ENCODE peak calls at places on chromosome 21, in seven cellular contexts. One of them, this sample, is unnamed.
A peak's percentile ranks its signal among the peaks of the same experiment; 100 is the strongest.

GRCh38 chr21:25963186-25963585 is 207.4 kb downstream of the APP start:
- DNase-seq in upper lobe of right lung: no peak
- DNase-seq in ovary: no peak
- DNase-seq in cardiac muscle cell: no peak
- DNase-seq in mammary epithelial cell: peak; percentile 80
- DNase-seq in PC-9: peak; percentile 87
- DNase-seq in body of pancreas: no peak
- DNase-seq in this sample: no peak

GRCh38 chr21:28333455-28334108 is 659.1 kb downstream of the LTN1 start:
- DNase-seq in upper lobe of right lung: no peak
- DNase-seq in ovary: no peak
- DNase-seq in cardiac muscle cell: no peak
- DNase-seq in mammary epithelial cell: peak; percentile 14
- DNase-seq in PC-9: no peak
- DNase-seq in body of pancreas: no peak
- DNase-seq in this sample: no peak

GRCh38 chr21:29521872-29522271 is 223.2 kb downstream of the BACH1 start:
- DNase-seq in upper lobe of right lung: no peak
- DNase-seq in ovary: no peak
- DNase-seq in cardiac muscle cell: no peak
- DNase-seq in mammary epithelial cell: peak; percentile 52
- DNase-seq in PC-9: no peak
- DNase-seq in body of pancreas: no peak
- DNase-seq in this sample: no peak

GRCh38 chr21:34693192-34693810 is 24.5 kb downstream of the CLIC6 start:
- DNase-seq in upper lobe of right lung: no peak
- DNase-seq in ovary: no peak
- DNase-seq in cardiac muscle cell: peak; percentile 69
- DNase-seq in mammary epithelial cell: peak; percentile 39
- DNase-seq in PC-9: peak; percentile 39
- DNase-seq in body of pancreas: peak; percentile 53
- DNase-seq in this sample: no peak

GRCh38 chr21:15121097-15121654 is 56.4 kb upstream of the NRIP1 start:
- DNase-seq in upper lobe of right lung: no peak
- DNase-seq in ovary: no peak
- DNase-seq in cardiac muscle cell: no peak
- DNase-seq in mammary epithelial cell: no peak
- DNase-seq in PC-9: no peak
- DNase-seq in body of pancreas: no peak
- DNase-seq in this sample: no peak

GRCh38 chr21:39348355-39349210 is at the start of gene HMGN1:
- DNase-seq in upper lobe of right lung: peak; percentile 95
- DNase-seq in ovary: peak; percentile 90
- DNase-seq in cardiac muscle cell: peak; percentile 93
- DNase-seq in mammary epithelial cell: peak; percentile 88
- DNase-seq in PC-9: peak; percentile 58
- DNase-seq in body of pancreas: peak; percentile 90
- DNase-seq in this sample: peak; percentile 87

GRCh38 chr21:17828223-17828622 is 9.1 kb upstream of the C21orf91 start:
- DNase-seq in upper lobe of right lung: no peak
- DNase-seq in ovary: no peak
- DNase-seq in cardiac muscle cell: no peak
- DNase-seq in mammary epithelial cell: peak; percentile 52
- DNase-seq in PC-9: no peak
- DNase-seq in body of pancreas: no peak
- DNase-seq in this sample: no peak

GRCh38 chr21:20662523-20662922 is 335.7 kb upstream of the NCAM2 start:
- DNase-seq in upper lobe of right lung: no peak
- DNase-seq in ovary: no peak
- DNase-seq in cardiac muscle cell: no peak
- DNase-seq in mammary epithelial cell: no peak
- DNase-seq in PC-9: no peak
- DNase-seq in body of pancreas: no peak
- DNase-seq in this sample: no peak

GRCh38 chr21:14889080-14889805 is 175.6 kb downstream of the NRIP1 start:
- DNase-seq in upper lobe of right lung: no peak
- DNase-seq in ovary: no peak
- DNase-seq in cardiac muscle cell: no peak
- DNase-seq in mammary epithelial cell: peak; percentile 69
- DNase-seq in PC-9: no peak
- DNase-seq in body of pancreas: no peak
- DNase-seq in this sample: no peak

DNA sequence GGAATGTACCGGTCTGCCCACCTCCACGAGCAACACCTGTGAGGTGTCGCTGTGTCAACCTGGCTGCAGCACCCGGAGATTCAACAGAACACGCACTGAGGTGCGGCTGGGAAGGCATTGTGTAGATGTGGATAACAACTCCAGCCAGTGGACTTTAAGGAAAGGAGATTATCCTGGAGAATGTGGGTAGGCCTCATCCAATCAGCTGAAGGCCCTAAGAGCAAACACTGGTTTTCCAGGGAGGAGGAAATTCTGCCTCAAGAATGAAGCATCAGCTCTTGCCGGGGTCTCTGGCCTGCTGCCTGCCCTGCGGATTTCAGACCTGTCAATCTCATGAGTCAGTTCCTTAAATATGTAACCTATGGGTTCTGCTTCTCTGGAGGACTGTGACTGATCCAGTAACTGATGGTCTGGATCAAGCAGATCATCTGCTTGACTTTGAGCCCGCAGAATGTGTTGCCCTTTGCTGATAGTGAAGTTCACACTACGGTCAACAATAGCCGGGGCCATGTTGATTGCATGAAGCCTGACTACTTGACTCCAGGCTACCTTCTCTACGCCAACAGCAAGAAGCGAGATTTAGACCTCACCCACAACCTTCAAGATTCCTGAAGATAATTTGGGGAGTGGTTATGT is 15.9 kb upstream of the PRDM15 start:
- DNase-seq in upper lobe of right lung: no peak
- DNase-seq in ovary: no peak
- DNase-seq in cardiac muscle cell: no peak
- DNase-seq in mammary epithelial cell: no peak
- DNase-seq in PC-9: no peak
- DNase-seq in body of pancreas: no peak
- DNase-seq in this sample: no peak
- H3K27ac ChIP-seq in upper lobe of right lung: no peak overlapping the region
- H3K27ac ChIP-seq in ovary: no peak overlapping the region
- H3K27ac ChIP-seq in cardiac muscle cell: no peak overlapping the region
- H3K27ac ChIP-seq in mammary epithelial cell: no peak overlapping the region
- H3K27ac ChIP-seq in PC-9: no peak overlapping the region
- H3K27ac ChIP-seq in body of pancreas: no peak overlapping the region
- H3K27ac ChIP-seq in this sample: no peak overlapping the region

GRCh38 chr21:31337086-31337485 is 7.0 kb downstream of the TIAM1 start:
- DNase-seq in upper lobe of right lung: no peak
- DNase-seq in ovary: no peak
- DNase-seq in cardiac muscle cell: no peak
- DNase-seq in mammary epithelial cell: no peak
- DNase-seq in PC-9: no peak
- DNase-seq in body of pancreas: no peak
- DNase-seq in this sample: no peak

GRCh38 chr21:31338892-31339368 is 5.1 kb downstream of the TIAM1 start:
- DNase-seq in upper lobe of right lung: no peak
- DNase-seq in ovary: no peak
- DNase-seq in cardiac muscle cell: no peak
- DNase-seq in mammary epithelial cell: no peak
- DNase-seq in PC-9: no peak
- DNase-seq in body of pancreas: no peak
- DNase-seq in this sample: no peak

GRCh38 chr21:31336739-31337040 is 7.4 kb downstream of the TIAM1 start:
- DNase-seq in upper lobe of right lung: no peak
- DNase-seq in ovary: no peak
- DNase-seq in cardiac muscle cell: no peak
- DNase-seq in mammary epithelial cell: no peak
- DNase-seq in PC-9: no peak
- DNase-seq in body of pancreas: no peak
- DNase-seq in this sample: no peak

GRCh38 chr21:31339736-31340135 is 4.3 kb downstream of the TIAM1 start:
- DNase-seq in upper lobe of right lung: no peak
- DNase-seq in ovary: no peak
- DNase-seq in cardiac muscle cell: no peak
- DNase-seq in mammary epithelial cell: no peak
- DNase-seq in PC-9: no peak
- DNase-seq in body of pancreas: no peak
- DNase-seq in this sample: no peak

GRCh38 chr21:31337991-31338891 is 5.8 kb downstream of the TIAM1 start:
- DNase-seq in upper lobe of right lung: no peak
- DNase-seq in ovary: no peak
- DNase-seq in cardiac muscle cell: no peak
- DNase-seq in mammary epithelial cell: no peak
- DNase-seq in PC-9: no peak
- DNase-seq in body of pancreas: no peak
- DNase-seq in this sample: no peak
- H3K27me3 ChIP-seq in upper lobe of right lung: peaks cover 18% of the 10 kb centered on the region
- H3K27me3 ChIP-seq in ovary: no peaks in the 10 kb centered on the region
- H3K27me3 ChIP-seq in cardiac muscle cell: no peaks in the 10 kb centered on the region
- H3K27me3 ChIP-seq in mammary epithelial cell: no peaks in the 10 kb centered on the region
- H3K27me3 ChIP-seq in PC-9: no peaks in the 10 kb centered on the region
- H3K27me3 ChIP-seq in body of pancreas: no peaks in the 10 kb centered on the region
- H3K27me3 ChIP-seq in this sample: no peaks in the 10 kb centered on the region

DNA sequence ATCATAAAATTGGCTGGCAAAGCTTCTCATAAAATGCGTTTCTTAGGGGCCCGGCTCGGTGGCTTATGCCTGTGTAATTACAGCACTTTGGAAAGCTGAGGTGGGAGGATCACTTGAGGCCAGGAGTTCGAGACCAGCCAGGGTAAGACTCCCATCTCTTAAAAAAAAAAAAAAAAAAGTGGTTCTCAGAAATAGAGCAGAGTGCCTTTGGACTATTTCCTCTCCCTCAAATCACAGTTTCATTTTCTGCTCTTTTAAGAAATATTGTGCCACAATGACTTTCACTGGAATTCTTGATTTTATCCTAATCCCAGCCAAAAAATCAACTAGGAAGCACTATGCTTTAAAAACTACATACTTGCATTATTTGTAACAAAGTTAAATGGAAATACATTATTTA is 13.3 kb downstream of the HSF2BP start:
- DNase-seq in upper lobe of right lung: no peak
- DNase-seq in ovary: no peak
- DNase-seq in cardiac muscle cell: no peak
- DNase-seq in mammary epithelial cell: no peak
- DNase-seq in PC-9: no peak
- DNase-seq in body of pancreas: no peak
- DNase-seq in this sample: no peak
- H3K4me3 ChIP-seq in upper lobe of right lung: no peak overlapping the region
- H3K4me3 ChIP-seq in ovary: no peak overlapping the region
- H3K4me3 ChIP-seq in cardiac muscle cell: no peak overlapping the region
- H3K4me3 ChIP-seq in mammary epithelial cell: no peak overlapping the region
- H3K4me3 ChIP-seq in PC-9: no peak overlapping the region
- H3K4me3 ChIP-seq in body of pancreas: no peak overlapping the region
- H3K4me3 ChIP-seq in this sample: no peak overlapping the region

GRCh38 chr21:31874817-31875216 is 2.0 kb downstream of the HUNK start:
- DNase-seq in upper lobe of right lung: no peak
- DNase-seq in ovary: peak; percentile 32
- DNase-seq in cardiac muscle cell: peak; percentile 11
- DNase-seq in mammary epithelial cell: no peak
- DNase-seq in PC-9: no peak
- DNase-seq in body of pancreas: peak; percentile 87
- DNase-seq in this sample: no peak

GRCh38 chr21:31872452-31873274 is at the start of gene HUNK:
- DNase-seq in upper lobe of right lung: peak; percentile 77
- DNase-seq in ovary: peak; percentile 57
- DNase-seq in cardiac muscle cell: peak; percentile 77
- DNase-seq in mammary epithelial cell: peak; percentile 34
- DNase-seq in PC-9: no peak
- DNase-seq in body of pancreas: peak; percentile 78
- DNase-seq in this sample: no peak

GRCh38 chr21:31872072-31872451 is 758 bp upstream of the HUNK start:
- DNase-seq in upper lobe of right lung: no peak
- DNase-seq in ovary: no peak
- DNase-seq in cardiac muscle cell: no peak
- DNase-seq in mammary epithelial cell: no peak
- DNase-seq in PC-9: no peak
- DNase-seq in body of pancreas: no peak
- DNase-seq in this sample: no peak

GRCh38 chr21:31873696-31874599 is 1.1 kb downstream of the HUNK start:
- DNase-seq in upper lobe of right lung: peak; percentile 81
- DNase-seq in ovary: peak; percentile 70
- DNase-seq in cardiac muscle cell: peak; percentile 74
- DNase-seq in mammary epithelial cell: no peak
- DNase-seq in PC-9: no peak
- DNase-seq in body of pancreas: peak; percentile 78
- DNase-seq in this sample: no peak

DNA sequence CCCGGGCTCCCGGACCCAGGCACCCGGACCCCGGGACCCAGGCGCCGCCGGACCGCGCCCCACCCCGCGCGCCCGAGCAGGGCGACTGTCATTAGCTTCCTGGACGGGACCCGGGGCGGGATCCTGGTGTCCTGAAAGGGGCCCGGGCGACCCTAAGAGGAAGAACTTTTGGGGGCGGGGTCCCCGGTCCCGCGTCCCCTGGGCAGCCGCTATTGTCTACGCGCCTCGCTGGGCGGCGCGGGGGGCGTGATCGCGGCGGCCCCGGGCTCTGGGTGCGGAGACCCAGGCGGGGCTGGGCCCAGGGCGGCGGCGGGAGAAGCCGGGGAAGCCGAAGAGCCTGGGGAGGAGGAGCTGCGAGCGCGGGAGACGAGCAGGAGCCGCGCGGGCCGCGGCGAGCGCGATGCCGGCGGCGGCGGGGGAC is 465 bp downstream of the HUNK start:
- DNase-seq in upper lobe of right lung: peak; percentile 70
- DNase-seq in ovary: no peak
- DNase-seq in cardiac muscle cell: peak; percentile 60
- DNase-seq in mammary epithelial cell: no peak
- DNase-seq in PC-9: no peak
- DNase-seq in body of pancreas: no peak
- DNase-seq in this sample: no peak
- H3K27ac ChIP-seq in upper lobe of right lung: no peak overlapping the region
- H3K27ac ChIP-seq in ovary: no peak overlapping the region
- H3K27ac ChIP-seq in cardiac muscle cell: no peak overlapping the region
- H3K27ac ChIP-seq in mammary epithelial cell: no peak overlapping the region
- H3K27ac ChIP-seq in PC-9: no peak overlapping the region
- H3K27ac ChIP-seq in body of pancreas: peak overlapping the region; percentile 95
- H3K27ac ChIP-seq in this sample: no peak overlapping the region

GRCh38 chr21:37467082-37467481 is 100.5 kb downstream of the DYRK1A start:
- DNase-seq in upper lobe of right lung: no peak
- DNase-seq in ovary: no peak
- DNase-seq in cardiac muscle cell: no peak
- DNase-seq in mammary epithelial cell: no peak
- DNase-seq in PC-9: no peak
- DNase-seq in body of pancreas: no peak
- DNase-seq in this sample: no peak

GRCh38 chr21:37472581-37472980 is 106.0 kb downstream of the DYRK1A start:
- DNase-seq in upper lobe of right lung: no peak
- DNase-seq in ovary: no peak
- DNase-seq in cardiac muscle cell: no peak
- DNase-seq in mammary epithelial cell: no peak
- DNase-seq in PC-9: no peak
- DNase-seq in body of pancreas: peak; percentile 47
- DNase-seq in this sample: no peak

GRCh38 chr21:37474342-37474741 is 107.8 kb downstream of the DYRK1A start:
- DNase-seq in upper lobe of right lung: no peak
- DNase-seq in ovary: no peak
- DNase-seq in cardiac muscle cell: no peak
- DNase-seq in mammary epithelial cell: no peak
- DNase-seq in PC-9: no peak
- DNase-seq in body of pancreas: no peak
- DNase-seq in this sample: no peak

GRCh38 chr21:37475186-37475868 is 108.8 kb downstream of the DYRK1A start:
- DNase-seq in upper lobe of right lung: no peak
- DNase-seq in ovary: no peak
- DNase-seq in cardiac muscle cell: no peak
- DNase-seq in mammary epithelial cell: no peak
- DNase-seq in PC-9: no peak
- DNase-seq in body of pancreas: no peak
- DNase-seq in this sample: no peak

GRCh38 chr21:37469441-37469840 is 102.9 kb downstream of the DYRK1A start:
- DNase-seq in upper lobe of right lung: no peak
- DNase-seq in ovary: no peak
- DNase-seq in cardiac muscle cell: no peak
- DNase-seq in mammary epithelial cell: no peak
- DNase-seq in PC-9: no peak
- DNase-seq in body of pancreas: no peak
- DNase-seq in this sample: no peak
- H3K27me3 ChIP-seq in upper lobe of right lung: no peaks in the 10 kb centered on the region
- H3K27me3 ChIP-seq in ovary: no peaks in the 10 kb centered on the region
- H3K27me3 ChIP-seq in cardiac muscle cell: no peaks in the 10 kb centered on the region
- H3K27me3 ChIP-seq in mammary epithelial cell: no peaks in the 10 kb centered on the region
- H3K27me3 ChIP-seq in PC-9: no peaks in the 10 kb centered on the region
- H3K27me3 ChIP-seq in body of pancreas: no peaks in the 10 kb centered on the region
- H3K27me3 ChIP-seq in this sample: no peaks in the 10 kb centered on the region